ENCODE peak calls at places on chromosome 13, in five cellular contexts. T is tibial artery, W is Panc1, S is mesendoderm, L is aorta. K is an unnamed sample. For H3K4me1, the result is how much of the 10 kb centered on the place peaks cover.

GRCh38 chr13:33208290-33208990 is 77.1 kb downstream of the STARD13 start:
- DNase-seq in T (no peak), L (no peak), W (no peak), S (no peak), K (no peak)

GRCh38 chr13:21872795-21873194 is 201.9 kb downstream of the FGF9 start:
- DNase-seq in T (no peak), W (no peak), L (no peak), S (no peak), K (no peak)

GRCh38 chr13:28434934-28435333 is 60.0 kb downstream of the FLT1 start:
- DNase-seq in T (no peak), W (no peak), S (no peak), L (no peak), K (no peak)

GRCh38 chr13:28313579-28313978 is 175.2 kb downstream of the PAN3 start:
- DNase-seq in L (no peak), W (no peak), S (peak), T (no peak), K (no peak)

GRCh38 chr13:100694722-100695644 is 20.4 kb upstream of the TMTC4 start:
- DNase-seq in L (no peak), W (no peak), T (no peak), S (peak), K (no peak)

GRCh38 chr13:91232716-91233115 is 114.8 kb upstream of the MIR17HG start:
- DNase-seq in L (no peak), T (no peak), W (no peak), S (peak), K (no peak)

GRCh38 chr13:69423844-69424243 is 683.8 kb upstream of the ATXN8OS start:
- DNase-seq in S (peak), L (no peak), W (no peak), T (no peak), K (no peak)

GRCh38 chr13:36428083-36428482 is 4.2 kb upstream of the CCNA1 start:
- DNase-seq in T (no peak), S (no peak), W (no peak), L (no peak), K (no peak)

GRCh38 chr13:97454699-97455098 is 20.7 kb downstream of the RAP2A start:
- DNase-seq in T (no peak), W (no peak), L (no peak), S (no peak), K (no peak)

GRCh38 chr13:97459215-97459772 is 25.3 kb downstream of the RAP2A start:
- DNase-seq in L (no peak), S (no peak), W (no peak), T (no peak), K (no peak)

GRCh38 chr13:97460853-97461252 is 26.9 kb downstream of the RAP2A start:
- DNase-seq in S (no peak), L (no peak), W (no peak), T (no peak), K (no peak)

GRCh38 chr13:97456047-97456446 is 22.1 kb downstream of the RAP2A start:
- DNase-seq in T (no peak), L (no peak), W (no peak), S (no peak), K (no peak)

GRCh38 chr13:97460004-97460756 is 26.2 kb downstream of the RAP2A start:
- DNase-seq in S (no peak), W (no peak), T (no peak), L (no peak), K (no peak)
- H3K27ac ChIP-seq in S (no peak), W (no peak), T (no peak), L (no peak), K (no peak)

GRCh38 chr13:27171244-27171829 is at the start of gene USP12:
- DNase-seq in S (peak), L (peak), T (no peak), W (no peak), K (no peak)

GRCh38 chr13:27168870-27169525 is 2.6 kb downstream of the USP12 start:
- DNase-seq in L (no peak), T (no peak), W (no peak), S (no peak), K (no peak)

GRCh38 chr13:27170521-27171243 is 929 bp downstream of the USP12 start:
- DNase-seq in W (no peak), L (peak), T (peak), S (peak), K (no peak)

GRCh38 chr13:27171830-27172494 is 351 bp upstream of the USP12 start:
- DNase-seq in S (peak), L (peak), T (peak), W (no peak), K (peak)

DNA sequence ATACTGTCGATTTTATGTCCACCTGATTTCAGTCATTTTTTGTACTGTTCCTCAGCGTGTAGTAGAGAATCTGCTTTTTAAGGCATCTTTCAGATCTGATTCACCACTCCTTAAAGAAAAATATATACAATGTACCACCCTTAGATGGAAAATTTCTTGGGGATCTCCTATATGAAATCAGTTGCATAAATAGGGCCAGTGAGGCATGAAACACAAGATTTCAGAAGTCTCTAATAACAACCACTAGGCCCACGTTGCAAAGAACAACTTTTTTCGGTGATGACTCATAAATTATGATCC is 1.4 kb downstream of the USP12 start:
- DNase-seq in W (no peak), S (no peak), L (no peak), T (no peak), K (no peak)
- H3K4me1 ChIP-seq in W (under half), S (under half), L (under half), T (under half), K (under half)

DNA sequence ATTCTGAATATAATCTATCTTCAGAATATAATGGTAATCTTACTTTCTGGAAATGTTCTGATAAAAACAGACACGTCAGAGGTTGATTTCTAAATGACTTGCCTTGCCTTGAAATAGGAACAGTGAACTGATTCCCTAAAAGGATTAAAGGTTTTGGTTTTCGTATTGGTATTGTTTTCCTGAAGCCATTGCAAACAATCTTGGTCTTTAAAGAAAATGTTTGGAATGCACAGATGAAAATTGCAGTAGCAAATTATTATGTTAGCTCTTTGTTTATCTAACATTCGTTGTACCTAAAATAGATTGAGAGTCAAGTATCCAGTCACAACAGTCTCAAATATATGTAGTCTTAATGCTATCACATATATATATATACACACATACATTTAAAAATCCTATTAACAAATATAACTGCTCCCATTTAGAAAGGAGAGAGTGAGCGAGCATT is 1.7 kb downstream of the ITM2B start:
- DNase-seq in L (no peak), W (no peak), S (peak), T (no peak), K (no peak)
- H3K4me3 ChIP-seq in L (peak), W (peak), S (no peak), T (peak), K (peak)

DNA sequence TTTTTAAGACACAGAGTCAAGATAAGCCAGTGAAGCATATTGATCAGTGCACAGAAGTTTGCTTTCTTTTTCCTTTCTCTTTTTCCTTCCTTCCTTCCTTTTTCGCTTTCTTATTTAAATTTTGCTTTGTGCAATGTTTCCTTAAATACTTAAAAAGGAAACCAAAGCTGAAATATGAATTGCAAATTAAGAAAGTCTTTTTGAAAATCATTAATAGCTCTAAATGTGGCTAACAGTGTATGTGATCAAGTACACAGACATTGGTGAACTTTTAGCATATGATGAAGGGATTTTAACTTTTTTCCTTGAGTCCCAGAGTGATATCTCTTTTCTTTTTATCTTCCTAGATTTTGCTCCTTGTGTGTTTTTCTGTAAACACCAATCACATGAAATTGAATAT is 1356.9 kb upstream of the PRR20A start:
- DNase-seq in T (no peak), S (no peak), L (no peak), W (no peak), K (no peak)
- H3K27ac ChIP-seq in T (no peak), S (no peak), L (no peak), W (no peak), K (no peak)

DNA sequence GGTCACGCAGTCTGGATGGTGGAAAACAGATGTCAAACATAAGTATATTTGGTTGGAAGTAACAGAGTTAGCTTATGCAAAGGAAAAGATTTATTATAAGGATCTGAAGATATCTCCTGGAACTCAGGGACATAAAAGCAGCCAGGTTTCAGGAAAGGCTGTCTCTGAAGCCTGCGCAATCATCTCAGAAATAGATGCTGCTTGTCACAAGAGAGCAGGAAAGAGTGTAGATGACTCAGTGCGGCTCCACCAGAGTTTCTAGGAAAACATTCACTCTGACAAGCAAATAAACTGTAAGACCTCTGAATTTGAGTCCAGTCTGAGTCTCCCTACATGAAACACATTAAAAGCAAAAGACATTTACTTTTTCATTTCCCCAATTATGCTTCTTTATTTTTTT is 220.4 kb upstream of the HTR2A start:
- DNase-seq in T (no peak), S (no peak), W (no peak), L (no peak), K (no peak)
- H3K4me1 ChIP-seq in T (under half), S (under half), W (under half), L (under half), K (under half)

GRCh38 chr13:102974574-102975195 is 91.5 kb downstream of the SLC10A2 start:
- DNase-seq in T (no peak), S (no peak), W (no peak), L (no peak), K (no peak)

GRCh38 chr13:102978168-102978567 is 88.0 kb downstream of the SLC10A2 start:
- DNase-seq in L (no peak), W (no peak), S (no peak), T (no peak), K (no peak)

GRCh38 chr13:102972191-102972590 is 94.0 kb downstream of the SLC10A2 start:
- DNase-seq in W (no peak), T (no peak), S (no peak), L (no peak), K (no peak)

GRCh38 chr13:102977471-102977870 is 88.7 kb downstream of the SLC10A2 start:
- DNase-seq in W (no peak), L (no peak), S (no peak), T (no peak), K (no peak)
- H3K4me3 ChIP-seq in W (no peak), L (no peak), S (no peak), T (no peak), K (peak)

GRCh38 chr13:98975822-98976261 is 2.0 kb downstream of the DOCK9 start:
- DNase-seq in L (no peak), S (peak), T (no peak), W (no peak), K (no peak)
- H3K27ac ChIP-seq in L (no peak), S (peak), T (no peak), W (no peak), K (peak)

DNA sequence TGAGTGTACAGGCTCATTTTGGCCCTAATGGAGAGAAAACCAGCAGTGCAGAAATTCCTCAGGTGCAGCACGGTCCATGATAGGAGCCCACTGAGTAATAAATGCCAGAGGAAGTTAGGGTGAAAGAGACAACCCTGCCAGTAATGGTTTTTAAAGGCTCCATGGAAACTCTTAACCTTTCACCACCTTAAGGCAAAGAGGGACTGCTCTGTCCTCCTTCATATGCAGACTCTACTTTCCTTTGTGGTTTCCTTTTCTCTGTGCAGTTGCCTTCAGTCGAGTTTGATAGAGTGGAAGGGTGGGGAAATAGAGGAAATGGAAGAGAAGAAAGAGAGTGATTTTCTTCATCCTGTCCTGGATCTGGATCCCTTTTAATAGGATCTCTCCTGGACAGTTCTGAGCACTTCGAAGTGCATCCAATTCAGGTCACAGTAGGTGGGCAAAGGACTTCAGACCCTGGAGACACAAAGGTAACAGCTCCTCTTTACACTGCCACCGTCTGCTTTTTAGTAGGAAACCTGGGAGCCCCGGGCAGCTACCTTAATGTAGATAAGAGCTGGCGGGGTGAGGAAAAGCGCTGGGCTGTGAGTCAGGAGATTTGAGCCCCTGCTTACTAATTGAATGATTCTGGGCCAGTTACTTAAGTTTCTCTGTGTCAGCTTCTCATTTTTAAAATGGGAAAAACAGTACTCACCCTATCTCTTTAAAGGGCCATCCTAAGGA is 294.8 kb downstream of the KCNRG start:
- DNase-seq in T (no peak), W (no peak), L (no peak), S (peak), K (no peak)
- H3K4me1 ChIP-seq in T (under half), W (under half), L (under half), S (under half), K (under half)

K was measured in right atrium auricular region.